ENCODE peak calls at places on chromosomes 7 and 10, in ten cellular contexts. R is NCI-H774; L is AG08395; P is right cardiac atrium; U is ascending aorta; V is GM03348; E is NCI-H1105 treated with DMSO at 0.1 percent for 48 hours; J is activated T-cell treated with anti-CD3 and anti-CD28 coated beads, Interleukin-2, amount 50 U/mL, for 72 hours; K is ACHN; C is astrocyte of the hippocampus. N is an unnamed sample.

GRCh38 chr10:58335306-58336005 is 650 bp downstream of the UBE2D1 start:
- DNase-seq in R (no peak), L (peak), P (peak), U (no peak), V (peak), E (peak), J (peak), K (peak), C (peak), N (no peak)

GRCh38 chr10:127064474-127064873 is 131.9 kb downstream of the INSYN2A start:
- DNase-seq in R (no peak), L (no peak), P (no peak), U (no peak), V (no peak), E (no peak), J (no peak), K (no peak), C (no peak), N (no peak)

GRCh38 chr7:1922071-1922869 is 252.2 kb downstream of the ELFN1 start:
- DNase-seq in R (no peak), L (peak), P (peak), U (no peak), V (peak), E (no peak), J (peak), K (no peak), C (no peak), N (no peak)

GRCh38 chr7:42099076-42099836 is 137.8 kb downstream of the GLI3 start:
- DNase-seq in R (no peak), L (no peak), P (no peak), U (no peak), V (no peak), E (no peak), J (no peak), K (no peak), C (no peak), N (no peak)

GRCh38 chr7:100430450-100431285 is 1.0 kb downstream of the MEPCE start:
- DNase-seq in R (no peak), L (no peak), P (peak), U (no peak), V (no peak), E (no peak), J (peak), K (no peak), C (peak), N (no peak)

GRCh38 chr10:97363071-97363470 is 28.5 kb upstream of the FRAT2 start:
- DNase-seq in R (no peak), L (no peak), P (no peak), U (no peak), V (no peak), E (no peak), J (no peak), K (no peak), C (no peak), N (no peak)

GRCh38 chr7:33842141-33842540 is 63.2 kb upstream of the BMPER start:
- DNase-seq in R (no peak), L (no peak), P (no peak), U (no peak), V (no peak), E (no peak), J (no peak), K (no peak), C (no peak), N (no peak)

GRCh38 chr7:31075006-31075405 is 22.9 kb downstream of the ADCYAP1R1 start:
- DNase-seq in R (no peak), L (no peak), P (no peak), U (no peak), V (no peak), E (no peak), J (no peak), K (no peak), C (no peak), N (no peak)

GRCh38 chr7:158039270-158039669 is 548.4 kb downstream of the PTPRN2 start:
- DNase-seq in R (no peak), L (no peak), P (no peak), U (no peak), V (no peak), E (no peak), J (no peak), K (no peak), C (no peak), N (no peak)

GRCh38 chr10:96619120-96619519 is 32.3 kb upstream of the TM9SF3 start:
- DNase-seq in R (no peak), L (no peak), P (peak), U (no peak), V (no peak), E (no peak), J (no peak), K (no peak), C (no peak), N (no peak)

GRCh38 chr10:19168584-19168983 is 120.0 kb downstream of the MALRD1 start:
- DNase-seq in R (no peak), L (no peak), P (no peak), U (no peak), V (no peak), E (no peak), J (no peak), K (peak), C (no peak), N (no peak)

GRCh38 chr10:87804939-87805569 is 13.0 kb downstream of the ATAD1 start:
- DNase-seq in R (no peak), L (no peak), P (no peak), U (no peak), V (no peak), E (no peak), J (no peak), K (no peak), C (no peak), N (no peak)

GRCh38 chr7:47832105-47832715 is 116.1 kb downstream of the PKD1L1 start:
- DNase-seq in R (no peak), L (no peak), P (no peak), U (no peak), V (no peak), E (no peak), J (no peak), K (no peak), C (no peak), N (no peak)

GRCh38 chr10:60032723-60033122 is 126.4 kb upstream of the CCDC6 start:
- DNase-seq in R (peak), L (peak), P (peak), U (no peak), V (peak), E (peak), J (peak), K (peak), C (peak), N (peak)

GRCh38 chr10:57699944-57700343 is 567.8 kb downstream of the IPMK start:
- DNase-seq in R (no peak), L (no peak), P (no peak), U (no peak), V (no peak), E (peak), J (no peak), K (no peak), C (no peak), N (no peak)

GRCh38 chr10:96416643-96417042 is 57.8 kb upstream of the OPALIN start:
- DNase-seq in R (no peak), L (peak), P (peak), U (no peak), V (no peak), E (no peak), J (no peak), K (no peak), C (peak), N (peak)

GRCh38 chr7:91512958-91513357 is 248.7 kb downstream of the FZD1 start:
- DNase-seq in R (no peak), L (no peak), P (no peak), U (no peak), V (no peak), E (no peak), J (no peak), K (no peak), C (no peak), N (no peak)

GRCh38 chr10:61795551-61795950 is 105.9 kb upstream of the ARID5B start:
- DNase-seq in R (no peak), L (no peak), P (no peak), U (no peak), V (no peak), E (no peak), J (no peak), K (no peak), C (no peak), N (no peak)

GRCh38 chr10:84626688-84627087 is 298.3 kb downstream of the CCSER2 start:
- DNase-seq in R (no peak), L (no peak), P (no peak), U (no peak), V (no peak), E (no peak), J (no peak), K (no peak), C (no peak), N (no peak)

GRCh38 chr7:149624006-149624405 is 126.4 kb upstream of the ZNF746 start:
- DNase-seq in R (no peak), L (no peak), P (peak), U (no peak), V (peak), E (peak), J (peak), K (peak), C (peak), N (no peak)

GRCh38 chr10:22230331-22230833 is 12.6 kb upstream of the EBLN1 start:
- DNase-seq in R (peak), L (no peak), P (peak), U (no peak), V (peak), E (peak), J (peak), K (peak), C (peak), N (no peak)

GRCh38 chr10:790821-791551 is 101.5 kb upstream of the DIP2C start:
- DNase-seq in R (no peak), L (no peak), P (peak), U (no peak), V (no peak), E (no peak), J (no peak), K (no peak), C (no peak), N (no peak)

GRCh38 chr10:69234447-69234846 is 14.3 kb downstream of the HKDC1 start:
- DNase-seq in R (no peak), L (no peak), P (no peak), U (no peak), V (no peak), E (no peak), J (no peak), K (no peak), C (no peak), N (no peak)

GRCh38 chr10:68087338-68088029 is 12.4 kb upstream of the HERC4 start:
- DNase-seq in R (no peak), L (no peak), P (no peak), U (no peak), V (no peak), E (no peak), J (no peak), K (no peak), C (no peak), N (no peak)

GRCh38 chr10:84076540-84077195 is 62.6 kb upstream of the GHITM start:
- DNase-seq in R (no peak), L (peak), P (no peak), U (no peak), V (peak), E (no peak), J (no peak), K (peak), C (peak), N (no peak)

GRCh38 chr7:1646957-1647891 is 22.9 kb upstream of the ELFN1 start:
- DNase-seq in R (no peak), L (peak), P (peak), U (no peak), V (peak), E (no peak), J (no peak), K (no peak), C (peak), N (no peak)

GRCh38 chr7:1447551-1448244 is 11.6 kb downstream of the MICALL2 start:
- DNase-seq in R (no peak), L (peak), P (peak), U (no peak), V (peak), E (no peak), J (no peak), K (no peak), C (peak), N (no peak)

GRCh38 chr7:98107313-98107691 is 640 bp downstream of the LMTK2 start:
- DNase-seq in R (no peak), L (no peak), P (peak), U (no peak), V (peak), E (peak), J (no peak), K (no peak), C (peak), N (no peak)